ENCODE peak calls at places on chromosome 21, in eight cellular contexts. One of them, this sample, is unnamed. For H3K27me3, the result is how much of the 10 kb centered on the place peaks cover.

GRCh38 chr21:44087426-44088400 is 19.5 kb upstream of the PWP2 start:
- DNase-seq in heart right ventricle: no peak
- DNase-seq in tibial artery: no peak
- DNase-seq in pancreas: peak
- DNase-seq in left ventricle myocardium inferior: no peak
- DNase-seq in AG04450: no peak
- DNase-seq in gastrocnemius medialis: no peak
- DNase-seq in esophagus muscularis mucosa: no peak
- DNase-seq in this sample: no peak

GRCh38 chr21:25080161-25080560 is 527.1 kb downstream of the MRPL39 start:
- DNase-seq in heart right ventricle: no peak
- DNase-seq in tibial artery: no peak
- DNase-seq in pancreas: no peak
- DNase-seq in left ventricle myocardium inferior: no peak
- DNase-seq in AG04450: no peak
- DNase-seq in gastrocnemius medialis: no peak
- DNase-seq in esophagus muscularis mucosa: no peak
- DNase-seq in this sample: no peak

GRCh38 chr21:19340303-19340702 is 936.7 kb upstream of the TMPRSS15 start:
- DNase-seq in heart right ventricle: no peak
- DNase-seq in tibial artery: no peak
- DNase-seq in pancreas: no peak
- DNase-seq in left ventricle myocardium inferior: no peak
- DNase-seq in AG04450: no peak
- DNase-seq in gastrocnemius medialis: no peak
- DNase-seq in esophagus muscularis mucosa: no peak
- DNase-seq in this sample: no peak

GRCh38 chr21:22342855-22343254 is 1344.6 kb downstream of the NCAM2 start:
- DNase-seq in heart right ventricle: no peak
- DNase-seq in tibial artery: no peak
- DNase-seq in pancreas: no peak
- DNase-seq in left ventricle myocardium inferior: no peak
- DNase-seq in AG04450: no peak
- DNase-seq in gastrocnemius medialis: no peak
- DNase-seq in esophagus muscularis mucosa: no peak
- DNase-seq in this sample: no peak

GRCh38 chr21:26977741-26978140 is 10.9 kb upstream of the ADAMTS5 start:
- DNase-seq in heart right ventricle: no peak
- DNase-seq in tibial artery: no peak
- DNase-seq in pancreas: no peak
- DNase-seq in left ventricle myocardium inferior: no peak
- DNase-seq in AG04450: no peak
- DNase-seq in gastrocnemius medialis: no peak
- DNase-seq in esophagus muscularis mucosa: no peak
- DNase-seq in this sample: no peak

GRCh38 chr21:29190920-29191319 is 60.5 kb downstream of the MAP3K7CL start:
- DNase-seq in heart right ventricle: no peak
- DNase-seq in tibial artery: no peak
- DNase-seq in pancreas: no peak
- DNase-seq in left ventricle myocardium inferior: no peak
- DNase-seq in AG04450: no peak
- DNase-seq in gastrocnemius medialis: no peak
- DNase-seq in esophagus muscularis mucosa: no peak
- DNase-seq in this sample: no peak

GRCh38 chr21:37916795-37917142 is 512 bp upstream of the KCNJ6 start:
- DNase-seq in heart right ventricle: no peak
- DNase-seq in tibial artery: no peak
- DNase-seq in pancreas: peak
- DNase-seq in left ventricle myocardium inferior: no peak
- DNase-seq in AG04450: no peak
- DNase-seq in gastrocnemius medialis: no peak
- DNase-seq in esophagus muscularis mucosa: no peak
- DNase-seq in this sample: no peak

GRCh38 chr21:38948377-38948776 is 142.6 kb downstream of the ETS2 start:
- DNase-seq in heart right ventricle: no peak
- DNase-seq in tibial artery: no peak
- DNase-seq in pancreas: no peak
- DNase-seq in left ventricle myocardium inferior: no peak
- DNase-seq in AG04450: no peak
- DNase-seq in gastrocnemius medialis: no peak
- DNase-seq in esophagus muscularis mucosa: no peak
- DNase-seq in this sample: no peak

GRCh38 chr21:44892536-44893277 is 19.2 kb upstream of the PTTG1IP start:
- DNase-seq in heart right ventricle: peak
- DNase-seq in tibial artery: peak
- DNase-seq in pancreas: peak
- DNase-seq in left ventricle myocardium inferior: peak
- DNase-seq in AG04450: no peak
- DNase-seq in gastrocnemius medialis: no peak
- DNase-seq in esophagus muscularis mucosa: no peak
- DNase-seq in this sample: peak

GRCh38 chr21:45015469-45015860 is 58.9 kb upstream of the ADARB1 start:
- DNase-seq in heart right ventricle: no peak
- DNase-seq in tibial artery: no peak
- DNase-seq in pancreas: no peak
- DNase-seq in left ventricle myocardium inferior: peak
- DNase-seq in AG04450: no peak
- DNase-seq in gastrocnemius medialis: no peak
- DNase-seq in esophagus muscularis mucosa: no peak
- DNase-seq in this sample: no peak

GRCh38 chr21:16908087-16908486 is 604.8 kb upstream of the CXADR start:
- DNase-seq in heart right ventricle: no peak
- DNase-seq in tibial artery: no peak
- DNase-seq in pancreas: no peak
- DNase-seq in left ventricle myocardium inferior: no peak
- DNase-seq in AG04450: no peak
- DNase-seq in gastrocnemius medialis: no peak
- DNase-seq in esophagus muscularis mucosa: no peak
- DNase-seq in this sample: no peak

GRCh38 chr21:39612233-39613028 is at the start of gene B3GALT5:
- DNase-seq in heart right ventricle: no peak
- DNase-seq in tibial artery: no peak
- DNase-seq in pancreas: peak
- DNase-seq in left ventricle myocardium inferior: no peak
- DNase-seq in AG04450: no peak
- DNase-seq in gastrocnemius medialis: no peak
- DNase-seq in esophagus muscularis mucosa: peak
- DNase-seq in this sample: no peak

GRCh38 chr21:44497641-44498243 is 42.3 kb downstream of the KRTAP10-1 start:
- DNase-seq in heart right ventricle: no peak
- DNase-seq in tibial artery: peak
- DNase-seq in pancreas: no peak
- DNase-seq in left ventricle myocardium inferior: no peak
- DNase-seq in AG04450: no peak
- DNase-seq in gastrocnemius medialis: peak
- DNase-seq in esophagus muscularis mucosa: no peak
- DNase-seq in this sample: no peak

GRCh38 chr21:26801524-26801923 is 43.7 kb downstream of the ADAMTS1 start:
- DNase-seq in heart right ventricle: no peak
- DNase-seq in tibial artery: no peak
- DNase-seq in pancreas: no peak
- DNase-seq in left ventricle myocardium inferior: no peak
- DNase-seq in AG04450: peak
- DNase-seq in gastrocnemius medialis: no peak
- DNase-seq in esophagus muscularis mucosa: no peak
- DNase-seq in this sample: no peak

GRCh38 chr21:39384674-39385298 is 35.9 kb upstream of the HMGN1 start:
- DNase-seq in heart right ventricle: no peak
- DNase-seq in tibial artery: no peak
- DNase-seq in pancreas: no peak
- DNase-seq in left ventricle myocardium inferior: no peak
- DNase-seq in AG04450: no peak
- DNase-seq in gastrocnemius medialis: no peak
- DNase-seq in esophagus muscularis mucosa: no peak
- DNase-seq in this sample: no peak

GRCh38 chr21:39316062-39316461 is 2.6 kb upstream of the BRWD1 start:
- DNase-seq in heart right ventricle: no peak
- DNase-seq in tibial artery: no peak
- DNase-seq in pancreas: no peak
- DNase-seq in left ventricle myocardium inferior: no peak
- DNase-seq in AG04450: no peak
- DNase-seq in gastrocnemius medialis: no peak
- DNase-seq in esophagus muscularis mucosa: no peak
- DNase-seq in this sample: no peak

GRCh38 chr21:32102426-32102825 is 176.4 kb downstream of the MIS18A start:
- DNase-seq in heart right ventricle: no peak
- DNase-seq in tibial artery: no peak
- DNase-seq in pancreas: no peak
- DNase-seq in left ventricle myocardium inferior: no peak
- DNase-seq in AG04450: no peak
- DNase-seq in gastrocnemius medialis: no peak
- DNase-seq in esophagus muscularis mucosa: no peak
- DNase-seq in this sample: no peak
- H3K27me3 ChIP-seq in heart right ventricle: under half
- H3K27me3 ChIP-seq in tibial artery: under half
- H3K27me3 ChIP-seq in pancreas: under half
- H3K27me3 ChIP-seq in left ventricle myocardium inferior: under half
- H3K27me3 ChIP-seq in AG04450: under half
- H3K27me3 ChIP-seq in gastrocnemius medialis: under half
- H3K27me3 ChIP-seq in esophagus muscularis mucosa: under half
- H3K27me3 ChIP-seq in this sample: under half

GRCh38 chr21:41932191-41932575 is 21.6 kb downstream of the C2CD2 start:
- DNase-seq in heart right ventricle: no peak
- DNase-seq in tibial artery: no peak
- DNase-seq in pancreas: no peak
- DNase-seq in left ventricle myocardium inferior: no peak
- DNase-seq in AG04450: peak
- DNase-seq in gastrocnemius medialis: no peak
- DNase-seq in esophagus muscularis mucosa: no peak
- DNase-seq in this sample: no peak

GRCh38 chr21:41931041-41931451 is 22.8 kb downstream of the C2CD2 start:
- DNase-seq in heart right ventricle: no peak
- DNase-seq in tibial artery: no peak
- DNase-seq in pancreas: no peak
- DNase-seq in left ventricle myocardium inferior: no peak
- DNase-seq in AG04450: no peak
- DNase-seq in gastrocnemius medialis: no peak
- DNase-seq in esophagus muscularis mucosa: no peak
- DNase-seq in this sample: no peak

GRCh38 chr21:41929248-41929647 is 24.6 kb downstream of the C2CD2 start:
- DNase-seq in heart right ventricle: no peak
- DNase-seq in tibial artery: no peak
- DNase-seq in pancreas: no peak
- DNase-seq in left ventricle myocardium inferior: no peak
- DNase-seq in AG04450: no peak
- DNase-seq in gastrocnemius medialis: no peak
- DNase-seq in esophagus muscularis mucosa: no peak
- DNase-seq in this sample: no peak

GRCh38 chr21:41933259-41934079 is 20.3 kb downstream of the C2CD2 start:
- DNase-seq in heart right ventricle: no peak
- DNase-seq in tibial artery: no peak
- DNase-seq in pancreas: peak
- DNase-seq in left ventricle myocardium inferior: no peak
- DNase-seq in AG04450: no peak
- DNase-seq in gastrocnemius medialis: no peak
- DNase-seq in esophagus muscularis mucosa: no peak
- DNase-seq in this sample: no peak

GRCh38 chr21:41932576-41933258 is 21.1 kb downstream of the C2CD2 start:
- DNase-seq in heart right ventricle: no peak
- DNase-seq in tibial artery: no peak
- DNase-seq in pancreas: no peak
- DNase-seq in left ventricle myocardium inferior: peak
- DNase-seq in AG04450: no peak
- DNase-seq in gastrocnemius medialis: no peak
- DNase-seq in esophagus muscularis mucosa: no peak
- DNase-seq in this sample: no peak
- H3K27ac ChIP-seq in heart right ventricle: peak
- H3K27ac ChIP-seq in tibial artery: peak
- H3K27ac ChIP-seq in pancreas: no peak
- H3K27ac ChIP-seq in left ventricle myocardium inferior: peak
- H3K27ac ChIP-seq in AG04450: peak
- H3K27ac ChIP-seq in gastrocnemius medialis: no peak
- H3K27ac ChIP-seq in esophagus muscularis mucosa: peak
- H3K27ac ChIP-seq in this sample: no peak

GRCh38 chr21:46116846-46117585 is 19.1 kb downstream of the COL6A2 start:
- DNase-seq in heart right ventricle: peak
- DNase-seq in tibial artery: peak
- DNase-seq in pancreas: peak
- DNase-seq in left ventricle myocardium inferior: peak
- DNase-seq in AG04450: no peak
- DNase-seq in gastrocnemius medialis: no peak
- DNase-seq in esophagus muscularis mucosa: no peak
- DNase-seq in this sample: no peak
- TF ChIP-seq CTCF in heart right ventricle: no peak
- TF ChIP-seq CTCF in tibial artery: no peak
- TF ChIP-seq CTCF in pancreas: no peak
- TF ChIP-seq CTCF in left ventricle myocardium inferior: no peak
- TF ChIP-seq CTCF in AG04450: no peak
- TF ChIP-seq CTCF in gastrocnemius medialis: no peak
- TF ChIP-seq CTCF in esophagus muscularis mucosa: no peak
- TF ChIP-seq CTCF in this sample: no peak

GRCh38 chr21:41189147-41189538 is 21.2 kb downstream of the BACE2 start:
- DNase-seq in heart right ventricle: no peak
- DNase-seq in tibial artery: no peak
- DNase-seq in pancreas: no peak
- DNase-seq in left ventricle myocardium inferior: no peak
- DNase-seq in AG04450: no peak
- DNase-seq in gastrocnemius medialis: no peak
- DNase-seq in esophagus muscularis mucosa: no peak
- DNase-seq in this sample: no peak
- H3K27me3 ChIP-seq in heart right ventricle: under half
- H3K27me3 ChIP-seq in tibial artery: under half
- H3K27me3 ChIP-seq in pancreas: under half
- H3K27me3 ChIP-seq in left ventricle myocardium inferior: under half
- H3K27me3 ChIP-seq in AG04450: under half
- H3K27me3 ChIP-seq in gastrocnemius medialis: under half
- H3K27me3 ChIP-seq in esophagus muscularis mucosa: under half
- H3K27me3 ChIP-seq in this sample: under half

GRCh38 chr21:41166947-41167346 is 1.0 kb upstream of the BACE2 start:
- DNase-seq in heart right ventricle: peak
- DNase-seq in tibial artery: peak
- DNase-seq in pancreas: no peak
- DNase-seq in left ventricle myocardium inferior: peak
- DNase-seq in AG04450: no peak
- DNase-seq in gastrocnemius medialis: no peak
- DNase-seq in esophagus muscularis mucosa: no peak
- DNase-seq in this sample: no peak

GRCh38 chr21:41169258-41169576 is 1.3 kb downstream of the BACE2 start:
- DNase-seq in heart right ventricle: no peak
- DNase-seq in tibial artery: no peak
- DNase-seq in pancreas: no peak
- DNase-seq in left ventricle myocardium inferior: no peak
- DNase-seq in AG04450: no peak
- DNase-seq in gastrocnemius medialis: no peak
- DNase-seq in esophagus muscularis mucosa: no peak
- DNase-seq in this sample: no peak

GRCh38 chr21:41169701-41170100 is 1.7 kb downstream of the BACE2 start:
- DNase-seq in heart right ventricle: no peak
- DNase-seq in tibial artery: no peak
- DNase-seq in pancreas: no peak
- DNase-seq in left ventricle myocardium inferior: no peak
- DNase-seq in AG04450: no peak
- DNase-seq in gastrocnemius medialis: no peak
- DNase-seq in esophagus muscularis mucosa: no peak
- DNase-seq in this sample: no peak

GRCh38 chr21:41168391-41169257 is 664 bp downstream of the BACE2 start:
- DNase-seq in heart right ventricle: peak
- DNase-seq in tibial artery: peak
- DNase-seq in pancreas: peak
- DNase-seq in left ventricle myocardium inferior: peak
- DNase-seq in AG04450: no peak
- DNase-seq in gastrocnemius medialis: peak
- DNase-seq in esophagus muscularis mucosa: peak
- DNase-seq in this sample: no peak

GRCh38 chr21:41167348-41168342 is at the start of gene BACE2:
- DNase-seq in heart right ventricle: peak
- DNase-seq in tibial artery: peak
- DNase-seq in pancreas: peak
- DNase-seq in left ventricle myocardium inferior: peak
- DNase-seq in AG04450: peak
- DNase-seq in gastrocnemius medialis: peak
- DNase-seq in esophagus muscularis mucosa: peak
- DNase-seq in this sample: peak
- H3K27ac ChIP-seq in heart right ventricle: peak
- H3K27ac ChIP-seq in tibial artery: peak
- H3K27ac ChIP-seq in pancreas: peak
- H3K27ac ChIP-seq in left ventricle myocardium inferior: peak
- H3K27ac ChIP-seq in AG04450: peak
- H3K27ac ChIP-seq in gastrocnemius medialis: peak
- H3K27ac ChIP-seq in esophagus muscularis mucosa: peak
- H3K27ac ChIP-seq in this sample: no peak

This sample was measured in CD4-positive, alpha-beta T cell.